ENCODE peak calls at places on chromosomes 4 and X, in five cellular contexts. M is stomach, Y is transverse colon, I is A549, J is HepG2. F is an unnamed sample. For H3K9me3 and H3K4me1, the result is how much of the 10 kb centered on the place peaks cover.

GRCh38 chrX:20693071-20693470 is 426.4 kb upstream of the RPS6KA3 start:
- DNase-seq in I (no peak), Y (no peak), M (no peak), J (no peak), F (no peak)

GRCh38 chrX:47068720-47069119 is 9.5 kb upstream of the RGN start:
- DNase-seq in M (no peak), I (no peak), J (peak), Y (no peak), F (no peak)

GRCh38 chr4:152009046-152009445 is 248.2 kb upstream of the GATB start:
- DNase-seq in Y (no peak), I (no peak), M (no peak), J (no peak), F (no peak)

GRCh38 chrX:108224727-108225455 is 133.3 kb downstream of the ATG4A start:
- DNase-seq in M (no peak), I (peak), J (peak), Y (no peak), F (no peak)

GRCh38 chr4:44848466-44848865 is 122.1 kb upstream of the GNPDA2 start:
- DNase-seq in Y (no peak), I (no peak), M (no peak), J (no peak), F (no peak)

GRCh38 chr4:61202100-61202637 is 2.0 kb downstream of the ADGRL3 start:
- DNase-seq in Y (no peak), J (no peak), I (no peak), M (no peak), F (peak)

GRCh38 chr4:57501715-57502114 is 391.5 kb upstream of the IGFBP7 start:
- DNase-seq in Y (no peak), M (no peak), J (no peak), I (peak), F (no peak)

GRCh38 chr4:142314686-142315085 is 531.4 kb downstream of the INPP4B start:
- DNase-seq in J (no peak), Y (peak), I (no peak), M (peak), F (no peak)

GRCh38 chr4:152992491-152992890 is 56.4 kb downstream of the FHDC1 start:
- DNase-seq in M (no peak), I (no peak), J (no peak), Y (no peak), F (no peak)

GRCh38 chr4:55938501-55938900 is 10.2 kb upstream of the CEP135 start:
- DNase-seq in Y (no peak), I (no peak), M (no peak), J (no peak), F (no peak)

GRCh38 chrX:20742106-20742505 is 475.4 kb upstream of the RPS6KA3 start:
- DNase-seq in J (no peak), M (no peak), Y (no peak), I (no peak), F (no peak)

GRCh38 chr4:152316969-152317368 is 218.9 kb downstream of the FBXW7 start:
- DNase-seq in M (no peak), J (no peak), Y (no peak), I (no peak), F (no peak)

GRCh38 chrX:44096666-44097065 is 123.5 kb upstream of the NDP start:
- DNase-seq in I (no peak), Y (no peak), M (no peak), J (no peak), F (no peak)

GRCh38 chrX:44106864-44107263 is 133.7 kb upstream of the NDP start:
- DNase-seq in I (no peak), M (no peak), Y (no peak), J (no peak), F (no peak)

GRCh38 chrX:44104699-44105098 is 131.5 kb upstream of the NDP start:
- DNase-seq in I (no peak), J (no peak), Y (no peak), M (no peak), F (no peak)

GRCh38 chrX:44105228-44105913 is 132.2 kb upstream of the NDP start:
- DNase-seq in M (no peak), Y (no peak), J (no peak), I (no peak), F (no peak)

GRCh38 chrX:44101300-44101699 is 128.1 kb upstream of the NDP start:
- DNase-seq in M (no peak), J (no peak), I (no peak), Y (no peak), F (no peak)
- H3K9me3 ChIP-seq in M (under half), J (under half), I (under half), Y (under half), F (under half)

DNA sequence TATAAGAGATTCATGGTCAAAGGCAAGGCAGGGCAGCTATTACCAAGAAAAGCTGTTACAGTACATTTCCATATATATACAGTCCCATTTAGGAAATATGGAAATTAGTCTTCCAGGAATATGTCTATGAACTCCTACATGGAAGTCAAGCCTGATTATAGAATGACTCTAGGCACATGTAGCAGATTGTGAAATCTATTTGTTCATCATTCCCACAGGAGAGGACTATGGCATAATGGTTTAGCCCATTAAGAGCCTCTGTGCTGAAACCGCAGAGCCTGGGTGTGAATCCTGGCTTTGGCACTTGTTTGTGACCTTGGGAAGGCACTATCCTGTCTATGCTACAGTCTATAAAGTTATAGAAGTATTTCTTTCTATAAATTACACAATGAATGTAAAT is 764.8 kb downstream of the RAPGEF2 start:
- DNase-seq in I (no peak), Y (no peak), J (no peak), M (no peak), F (no peak)
- TF ChIP-seq EP300 in I (no peak), Y (no peak), J (no peak), M (no peak), F (no peak)

DNA sequence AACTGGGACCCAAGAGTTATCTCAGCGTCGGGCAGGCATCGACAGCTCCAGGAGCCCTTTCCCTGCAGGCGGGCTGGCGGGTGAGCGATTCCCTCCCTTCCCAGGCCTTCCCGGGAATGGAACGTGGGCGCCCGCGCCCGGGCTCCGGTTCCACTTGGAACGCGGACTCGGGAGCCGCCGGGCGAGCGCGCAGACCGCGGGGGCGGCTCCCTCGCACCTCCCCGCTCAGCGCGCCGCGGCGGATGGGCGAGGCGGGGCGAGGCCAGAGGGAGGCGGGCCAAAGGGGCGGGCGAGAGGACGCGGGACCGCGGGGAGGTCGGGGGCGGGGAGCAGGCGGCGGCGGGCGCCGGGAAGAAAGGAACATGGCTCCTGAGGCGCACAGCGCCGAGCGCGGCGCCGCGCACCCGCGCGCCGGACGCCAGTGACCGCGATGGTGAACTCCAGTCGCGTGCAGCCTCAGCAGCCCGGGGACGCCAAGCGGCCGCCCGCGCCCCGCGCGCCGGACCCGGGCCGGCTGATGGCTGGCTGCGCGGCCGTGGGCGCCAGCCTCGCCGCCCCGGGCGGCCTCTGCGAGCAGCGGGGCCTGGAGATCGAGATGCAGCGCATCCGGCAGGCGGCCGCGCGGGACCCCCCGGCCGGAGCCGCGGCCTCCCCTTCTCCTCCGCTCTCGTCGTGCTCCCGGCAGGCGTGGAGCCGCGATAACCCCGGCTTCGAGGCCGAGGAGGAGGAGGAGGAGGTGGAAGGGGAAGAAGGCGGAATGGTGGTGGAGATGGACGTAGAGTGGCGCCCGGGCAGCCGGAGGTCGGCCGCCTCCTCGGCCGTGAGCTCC is at the start of gene PKD2:
- DNase-seq in I (peak), M (peak), J (no peak), Y (peak), F (peak)
- H3K4me1 ChIP-seq in I (under half), M (under half), J (under half), Y (under half), F (under half)

GRCh38 chrX:132257116-132257515 is 37.9 kb upstream of the RAP2C start:
- DNase-seq in Y (no peak), J (no peak), I (no peak), M (no peak), F (no peak)

GRCh38 chrX:132263127-132263526 is 43.9 kb upstream of the RAP2C start:
- DNase-seq in I (no peak), Y (no peak), M (no peak), J (no peak), F (no peak)

DNA sequence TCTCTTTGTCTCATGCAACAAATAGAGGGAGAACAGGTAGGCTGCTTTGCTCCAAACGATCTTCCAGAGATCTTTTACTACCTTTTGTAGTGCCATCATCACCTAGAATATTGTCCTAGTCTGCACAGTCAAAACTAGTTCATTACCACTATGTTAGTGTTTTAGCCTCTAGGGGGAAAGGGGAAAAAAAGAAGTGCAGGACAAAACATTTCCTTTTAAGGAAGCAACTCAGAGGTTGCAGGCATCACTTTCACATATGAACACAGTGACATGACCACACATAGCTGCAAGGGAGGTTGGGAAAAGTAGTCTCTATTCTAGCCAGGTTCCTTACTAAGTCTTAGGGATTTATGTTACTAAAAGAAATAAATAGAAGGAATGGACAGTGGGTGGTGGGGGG is 39.3 kb upstream of the RAP2C start:
- DNase-seq in M (no peak), Y (no peak), I (no peak), J (no peak), F (no peak)
- H3K9me3 ChIP-seq in M (under half), Y (under half), I (under half), J (under half), F (under half)

GRCh38 chr4:112302320-112303274 is 5.4 kb downstream of the ALPK1 start:
- DNase-seq in Y (no peak), M (no peak), I (no peak), J (no peak), F (no peak)

GRCh38 chr4:112297495-112297894 is 326 bp downstream of the ALPK1 start:
- DNase-seq in J (no peak), Y (no peak), M (no peak), I (no peak), F (no peak)

GRCh38 chr4:112296949-112297483 is at the start of gene ALPK1:
- DNase-seq in J (peak), I (peak), Y (no peak), M (no peak), F (no peak)
- TF ChIP-seq EP300 in J (no peak), I (no peak), Y (no peak), M (no peak), F (peak)

GRCh38 chr4:7255488-7255881 is 63.1 kb downstream of the SORCS2 start:
- DNase-seq in I (no peak), J (no peak), Y (no peak), M (no peak), F (no peak)
- H3K4me1 ChIP-seq in I (under half), J (under half), Y (under half), M (under half), F (under half)

GRCh38 chr4:803884-804283 is 22.0 kb downstream of the CPLX1 start:
- DNase-seq in J (no peak), Y (no peak), M (no peak), I (no peak), F (no peak)
- H3K9me3 ChIP-seq in J (under half), Y (under half), M (under half), I (under half), F (under half)

GRCh38 chr4:123748806-123749205 is 352.2 kb downstream of the SPRY1 start:
- DNase-seq in I (no peak), M (no peak), J (no peak), Y (no peak), F (no peak)

GRCh38 chr4:123749408-123749807 is 352.8 kb downstream of the SPRY1 start:
- DNase-seq in I (no peak), J (no peak), Y (no peak), M (no peak), F (no peak)

GRCh38 chr4:123750044-123750443 is 353.4 kb downstream of the SPRY1 start:
- DNase-seq in J (peak), M (no peak), I (no peak), Y (no peak), F (no peak)

GRCh38 chr4:123744664-123745290 is 348.2 kb downstream of the SPRY1 start:
- DNase-seq in I (no peak), M (no peak), Y (no peak), J (peak), F (peak)

GRCh38 chr4:123746981-123747380 is 350.4 kb downstream of the SPRY1 start:
- DNase-seq in M (no peak), Y (no peak), J (no peak), I (no peak), F (no peak)
- TF ChIP-seq EP300 in M (no peak), Y (no peak), J (no peak), I (no peak), F (no peak)

DNA sequence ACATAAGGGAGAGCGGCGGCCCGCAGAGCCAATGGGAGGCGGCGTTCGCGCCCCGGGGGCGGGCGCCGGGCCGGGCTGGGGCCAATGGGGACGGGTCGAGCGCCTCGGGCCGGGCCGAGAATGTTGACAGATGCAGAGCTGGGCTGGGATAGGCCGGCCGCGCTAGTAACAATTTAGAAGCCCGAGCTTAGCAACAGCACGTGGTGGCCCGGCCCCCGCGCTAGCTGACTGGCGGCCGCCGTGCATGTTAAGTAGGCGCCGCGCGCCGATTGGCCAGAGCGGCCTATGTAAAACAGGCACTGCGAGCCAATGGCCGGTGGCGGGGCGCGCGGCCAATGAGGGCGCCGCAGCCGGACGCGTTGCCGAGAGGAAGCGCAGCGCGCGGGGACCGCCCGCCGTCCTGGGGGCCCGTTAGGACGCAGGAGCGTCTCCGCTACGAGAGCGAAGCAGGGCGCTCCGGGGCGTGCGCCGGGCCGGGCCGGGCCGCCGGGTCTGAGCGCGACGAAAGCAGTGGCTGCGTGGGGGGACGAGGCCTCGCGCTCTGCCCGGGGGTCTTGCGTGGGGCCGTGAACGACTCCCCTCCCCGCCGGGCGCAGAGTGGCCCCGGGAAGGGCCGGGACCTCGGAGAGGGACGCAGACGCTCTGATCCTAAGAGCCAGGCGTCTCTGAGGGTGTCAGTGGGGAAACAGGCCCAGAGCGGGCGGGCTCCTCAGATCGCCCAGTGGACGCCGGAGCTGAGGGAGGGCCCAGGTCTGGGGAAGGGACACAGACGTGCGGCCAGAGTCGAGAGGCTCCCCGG is 435 bp upstream of the MXD4 start:
- DNase-seq in M (peak), J (peak), I (peak), Y (peak), F (peak)
- H3K4me1 ChIP-seq in M (half or more), J (under half), I (under half), Y (half or more), F (half or more)

DNA sequence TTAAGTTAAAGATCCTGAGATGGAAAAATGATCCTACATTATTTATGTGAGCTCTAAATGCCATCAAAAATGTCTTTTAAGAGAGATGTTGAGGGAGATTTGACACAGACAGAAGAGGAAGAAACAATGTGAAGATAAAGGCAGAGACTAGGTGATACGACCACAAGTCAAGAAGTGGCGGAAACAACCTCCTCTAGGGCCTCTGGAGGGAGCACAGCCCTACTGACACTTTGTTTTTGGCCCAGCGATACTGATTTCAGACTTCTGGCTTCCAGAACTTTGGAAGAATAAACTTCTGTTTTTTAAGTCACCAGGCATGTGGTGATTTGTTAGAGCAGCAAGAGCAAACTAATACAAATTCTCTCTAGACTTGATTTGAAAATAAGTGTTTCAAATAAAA is 1216.1 kb downstream of the FSTL5 start:
- DNase-seq in M (no peak), I (no peak), J (no peak), Y (no peak), F (no peak)
- H3K9me3 ChIP-seq in M (under half), I (under half), J (under half), Y (under half), F (under half)

F was measured in sigmoid colon.